ENCODE peak calls at places on chromosomes 16 and 17, in eight cellular contexts. One of them, this sample, is unnamed.
A peak's percentile ranks its signal among the peaks of the same experiment; 100 is the strongest.

GRCh38 chr17:44170499-44171201 is at the start of gene ASB16:
- DNase-seq in cardiac muscle cell: no peak
- DNase-seq in thoracic aorta: no peak
- DNase-seq in effector memory CD4-positive, alpha-beta T cell: no peak
- DNase-seq in left lung: no peak
- DNase-seq in choroid plexus epithelial cell: peak; percentile 67
- DNase-seq in GM23338: peak; percentile 53
- DNase-seq in AG10803: peak; percentile 25
- DNase-seq in this sample: no peak

GRCh38 chr16:76970087-76970744 is 220.8 kb upstream of the MON1B start:
- DNase-seq in cardiac muscle cell: peak; percentile 22
- DNase-seq in thoracic aorta: no peak
- DNase-seq in effector memory CD4-positive, alpha-beta T cell: no peak
- DNase-seq in left lung: no peak
- DNase-seq in choroid plexus epithelial cell: peak; percentile 4
- DNase-seq in GM23338: no peak
- DNase-seq in AG10803: no peak
- DNase-seq in this sample: no peak

GRCh38 chr17:8851600-8851999 is 15.9 kb downstream of the PIK3R6 start:
- DNase-seq in cardiac muscle cell: no peak
- DNase-seq in thoracic aorta: no peak
- DNase-seq in effector memory CD4-positive, alpha-beta T cell: no peak
- DNase-seq in left lung: no peak
- DNase-seq in choroid plexus epithelial cell: no peak
- DNase-seq in GM23338: no peak
- DNase-seq in AG10803: no peak
- DNase-seq in this sample: no peak

GRCh38 chr17:63412234-63412633 is 33.9 kb downstream of the CYB561 start:
- DNase-seq in cardiac muscle cell: no peak
- DNase-seq in thoracic aorta: no peak
- DNase-seq in effector memory CD4-positive, alpha-beta T cell: no peak
- DNase-seq in left lung: no peak
- DNase-seq in choroid plexus epithelial cell: no peak
- DNase-seq in GM23338: no peak
- DNase-seq in AG10803: no peak
- DNase-seq in this sample: no peak

GRCh38 chr17:31490991-31491793 is 99.7 kb downstream of the RAB11FIP4 start:
- DNase-seq in cardiac muscle cell: no peak
- DNase-seq in thoracic aorta: no peak
- DNase-seq in effector memory CD4-positive, alpha-beta T cell: no peak
- DNase-seq in left lung: no peak
- DNase-seq in choroid plexus epithelial cell: no peak
- DNase-seq in GM23338: no peak
- DNase-seq in AG10803: no peak
- DNase-seq in this sample: no peak

GRCh38 chr17:4672055-4672630 is 30.7 kb upstream of the ALOX15 start:
- DNase-seq in cardiac muscle cell: no peak
- DNase-seq in thoracic aorta: no peak
- DNase-seq in effector memory CD4-positive, alpha-beta T cell: no peak
- DNase-seq in left lung: no peak
- DNase-seq in choroid plexus epithelial cell: no peak
- DNase-seq in GM23338: no peak
- DNase-seq in AG10803: no peak
- DNase-seq in this sample: no peak

GRCh38 chr16:50438041-50438437 is 69.3 kb upstream of the BRD7 start:
- DNase-seq in cardiac muscle cell: no peak
- DNase-seq in thoracic aorta: no peak
- DNase-seq in effector memory CD4-positive, alpha-beta T cell: no peak
- DNase-seq in left lung: no peak
- DNase-seq in choroid plexus epithelial cell: no peak
- DNase-seq in GM23338: no peak
- DNase-seq in AG10803: no peak
- DNase-seq in this sample: peak; percentile 69

GRCh38 chr16:66906916-66907836 is 11.5 kb downstream of the CDH16 start:
- DNase-seq in cardiac muscle cell: no peak
- DNase-seq in thoracic aorta: no peak
- DNase-seq in effector memory CD4-positive, alpha-beta T cell: no peak
- DNase-seq in left lung: no peak
- DNase-seq in choroid plexus epithelial cell: no peak
- DNase-seq in GM23338: no peak
- DNase-seq in AG10803: no peak
- DNase-seq in this sample: no peak

GRCh38 chr17:71438631-71439146 is 682.1 kb upstream of the SOX9 start:
- DNase-seq in cardiac muscle cell: peak; percentile 80
- DNase-seq in thoracic aorta: no peak
- DNase-seq in effector memory CD4-positive, alpha-beta T cell: no peak
- DNase-seq in left lung: peak; percentile 41
- DNase-seq in choroid plexus epithelial cell: peak; percentile 94
- DNase-seq in GM23338: no peak
- DNase-seq in AG10803: peak; percentile 93
- DNase-seq in this sample: no peak

GRCh38 chr17:72126575-72127486 is 6.0 kb downstream of the SOX9 start:
- DNase-seq in cardiac muscle cell: peak; percentile 71
- DNase-seq in thoracic aorta: no peak
- DNase-seq in effector memory CD4-positive, alpha-beta T cell: no peak
- DNase-seq in left lung: no peak
- DNase-seq in choroid plexus epithelial cell: peak; percentile 42
- DNase-seq in GM23338: no peak
- DNase-seq in AG10803: peak; percentile 78
- DNase-seq in this sample: no peak

GRCh38 chr16:22070361-22071351 is 21.7 kb upstream of the VWA3A start:
- DNase-seq in cardiac muscle cell: peak; percentile 63
- DNase-seq in thoracic aorta: no peak
- DNase-seq in effector memory CD4-positive, alpha-beta T cell: no peak
- DNase-seq in left lung: no peak
- DNase-seq in choroid plexus epithelial cell: peak; percentile 10
- DNase-seq in GM23338: no peak
- DNase-seq in AG10803: peak; percentile 47
- DNase-seq in this sample: no peak

GRCh38 chr17:39791296-39791992 is 53.7 kb downstream of the GRB7 start:
- DNase-seq in cardiac muscle cell: no peak
- DNase-seq in thoracic aorta: no peak
- DNase-seq in effector memory CD4-positive, alpha-beta T cell: peak; percentile 24
- DNase-seq in left lung: no peak
- DNase-seq in choroid plexus epithelial cell: no peak
- DNase-seq in GM23338: peak; percentile 26
- DNase-seq in AG10803: no peak
- DNase-seq in this sample: no peak

GRCh38 chr16:68948230-68948910 is 105.0 kb downstream of the TANGO6 start:
- DNase-seq in cardiac muscle cell: no peak
- DNase-seq in thoracic aorta: no peak
- DNase-seq in effector memory CD4-positive, alpha-beta T cell: no peak
- DNase-seq in left lung: no peak
- DNase-seq in choroid plexus epithelial cell: no peak
- DNase-seq in GM23338: no peak
- DNase-seq in AG10803: peak; percentile 52
- DNase-seq in this sample: no peak

GRCh38 chr17:15463363-15463762 is 4.1 kb downstream of the CDRT4 start:
- DNase-seq in cardiac muscle cell: peak; percentile 77
- DNase-seq in thoracic aorta: no peak
- DNase-seq in effector memory CD4-positive, alpha-beta T cell: no peak
- DNase-seq in left lung: peak; percentile 44
- DNase-seq in choroid plexus epithelial cell: peak; percentile 71
- DNase-seq in GM23338: peak; percentile 68
- DNase-seq in AG10803: peak; percentile 87
- DNase-seq in this sample: peak; percentile 73

GRCh38 chr16:22075043-22075757 is 17.1 kb upstream of the VWA3A start:
- DNase-seq in cardiac muscle cell: no peak
- DNase-seq in thoracic aorta: no peak
- DNase-seq in effector memory CD4-positive, alpha-beta T cell: no peak
- DNase-seq in left lung: no peak
- DNase-seq in choroid plexus epithelial cell: peak; percentile 48
- DNase-seq in GM23338: no peak
- DNase-seq in AG10803: no peak
- DNase-seq in this sample: no peak

GRCh38 chr16:48576927-48577326 is 33.1 kb downstream of the N4BP1 start:
- DNase-seq in cardiac muscle cell: no peak
- DNase-seq in thoracic aorta: no peak
- DNase-seq in effector memory CD4-positive, alpha-beta T cell: no peak
- DNase-seq in left lung: no peak
- DNase-seq in choroid plexus epithelial cell: no peak
- DNase-seq in GM23338: no peak
- DNase-seq in AG10803: no peak
- DNase-seq in this sample: no peak

GRCh38 chr16:87831421-87832136 is 37.7 kb downstream of the SLC7A5 start:
- DNase-seq in cardiac muscle cell: no peak
- DNase-seq in thoracic aorta: no peak
- DNase-seq in effector memory CD4-positive, alpha-beta T cell: no peak
- DNase-seq in left lung: no peak
- DNase-seq in choroid plexus epithelial cell: no peak
- DNase-seq in GM23338: no peak
- DNase-seq in AG10803: no peak
- DNase-seq in this sample: no peak

GRCh38 chr17:10285896-10286295 is 86.9 kb downstream of the MYH13 start:
- DNase-seq in cardiac muscle cell: peak; percentile 51
- DNase-seq in thoracic aorta: no peak
- DNase-seq in effector memory CD4-positive, alpha-beta T cell: no peak
- DNase-seq in left lung: no peak
- DNase-seq in choroid plexus epithelial cell: no peak
- DNase-seq in GM23338: no peak
- DNase-seq in AG10803: no peak
- DNase-seq in this sample: no peak

GRCh38 chr17:2084766-2085647 is 30.1 kb downstream of the HIC1 start:
- DNase-seq in cardiac muscle cell: peak; percentile 93
- DNase-seq in thoracic aorta: no peak
- DNase-seq in effector memory CD4-positive, alpha-beta T cell: no peak
- DNase-seq in left lung: no peak
- DNase-seq in choroid plexus epithelial cell: peak; percentile 94
- DNase-seq in GM23338: no peak
- DNase-seq in AG10803: peak; percentile 97
- DNase-seq in this sample: peak; percentile 85

DNA sequence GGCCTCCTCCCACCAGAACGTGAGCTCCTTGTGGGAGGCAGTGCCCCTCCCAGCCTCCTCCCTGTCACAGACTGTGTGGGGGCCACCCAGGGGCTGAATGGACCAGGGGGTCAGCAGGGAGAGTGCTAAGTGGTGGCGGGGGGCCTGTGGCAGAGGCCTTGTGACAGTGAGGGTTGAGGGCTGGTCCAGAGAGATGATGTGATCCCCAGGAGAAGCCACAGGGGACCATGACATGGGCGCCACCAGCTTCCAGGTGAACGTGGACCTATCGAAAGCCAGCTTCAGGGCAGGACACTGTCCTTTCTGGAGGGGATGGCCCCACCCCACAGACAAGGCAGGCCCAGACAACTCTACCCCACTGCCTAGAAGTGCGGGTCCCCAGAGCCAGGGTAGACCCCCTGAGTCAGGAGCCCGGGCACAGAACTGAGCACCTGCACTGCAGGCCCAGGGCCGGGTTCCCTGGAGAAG is 3.1 kb downstream of the SPSB3 start:
- DNase-seq in cardiac muscle cell: no peak
- DNase-seq in thoracic aorta: no peak
- DNase-seq in effector memory CD4-positive, alpha-beta T cell: no peak
- DNase-seq in left lung: no peak
- DNase-seq in choroid plexus epithelial cell: no peak
- DNase-seq in GM23338: no peak
- DNase-seq in AG10803: no peak
- DNase-seq in this sample: no peak
- H3K4me3 ChIP-seq in cardiac muscle cell: no peak overlapping the region
- H3K4me3 ChIP-seq in thoracic aorta: no peak overlapping the region
- H3K4me3 ChIP-seq in effector memory CD4-positive, alpha-beta T cell: no peak overlapping the region
- H3K4me3 ChIP-seq in left lung: no peak overlapping the region
- H3K4me3 ChIP-seq in choroid plexus epithelial cell: no peak overlapping the region
- H3K4me3 ChIP-seq in GM23338: no peak overlapping the region
- H3K4me3 ChIP-seq in AG10803: no peak overlapping the region
- H3K4me3 ChIP-seq in this sample: no peak overlapping the region

DNA sequence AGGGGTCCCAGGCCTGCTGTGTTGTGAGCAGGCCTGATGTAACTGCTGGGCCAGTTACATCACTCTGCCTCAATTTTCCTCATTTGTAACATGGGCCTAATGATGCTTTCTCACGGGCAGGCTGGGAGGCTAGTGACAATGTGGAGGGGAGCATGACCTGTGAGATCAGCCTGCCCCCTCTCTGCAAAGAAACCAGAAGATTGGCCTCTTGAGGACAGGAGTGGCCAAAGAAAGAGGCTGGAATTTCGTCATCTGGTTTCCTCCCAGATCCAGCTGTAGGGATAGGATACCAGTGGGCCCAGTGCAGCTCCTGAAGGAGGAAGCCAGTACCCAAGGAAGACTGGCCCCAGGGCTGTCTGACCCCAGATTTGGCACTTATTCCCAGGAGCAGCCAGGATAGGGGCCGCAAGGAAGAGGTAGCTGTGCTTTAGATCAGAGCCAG is 615 bp upstream of the SREBF1 start:
- DNase-seq in cardiac muscle cell: peak; percentile 90
- DNase-seq in thoracic aorta: no peak
- DNase-seq in effector memory CD4-positive, alpha-beta T cell: no peak
- DNase-seq in left lung: no peak
- DNase-seq in choroid plexus epithelial cell: peak; percentile 80
- DNase-seq in GM23338: peak; percentile 75
- DNase-seq in AG10803: peak; percentile 88
- DNase-seq in this sample: no peak
- H3K4me3 ChIP-seq in cardiac muscle cell: peak overlapping the region; percentile 41
- H3K4me3 ChIP-seq in thoracic aorta: peak overlapping the region; percentile 97
- H3K4me3 ChIP-seq in effector memory CD4-positive, alpha-beta T cell: peak overlapping the region; percentile 77
- H3K4me3 ChIP-seq in left lung: peak overlapping the region; percentile 90
- H3K4me3 ChIP-seq in choroid plexus epithelial cell: peak overlapping the region; percentile 97
- H3K4me3 ChIP-seq in GM23338: peak overlapping the region; percentile 97
- H3K4me3 ChIP-seq in AG10803: peak overlapping the region; percentile 80
- H3K4me3 ChIP-seq in this sample: peak overlapping the region; percentile 73

GRCh38 chr17:58527306-58527705 is 12.9 kb upstream of the MTMR4 start:
- DNase-seq in cardiac muscle cell: no peak
- DNase-seq in thoracic aorta: no peak
- DNase-seq in effector memory CD4-positive, alpha-beta T cell: no peak
- DNase-seq in left lung: no peak
- DNase-seq in choroid plexus epithelial cell: no peak
- DNase-seq in GM23338: peak; percentile 40
- DNase-seq in AG10803: no peak
- DNase-seq in this sample: no peak
- H3K4me3 ChIP-seq in cardiac muscle cell: no peak overlapping the region
- H3K4me3 ChIP-seq in thoracic aorta: no peak overlapping the region
- H3K4me3 ChIP-seq in effector memory CD4-positive, alpha-beta T cell: no peak overlapping the region
- H3K4me3 ChIP-seq in left lung: no peak overlapping the region
- H3K4me3 ChIP-seq in choroid plexus epithelial cell: no peak overlapping the region
- H3K4me3 ChIP-seq in GM23338: no peak overlapping the region
- H3K4me3 ChIP-seq in AG10803: no peak overlapping the region
- H3K4me3 ChIP-seq in this sample: no peak overlapping the region

DNA sequence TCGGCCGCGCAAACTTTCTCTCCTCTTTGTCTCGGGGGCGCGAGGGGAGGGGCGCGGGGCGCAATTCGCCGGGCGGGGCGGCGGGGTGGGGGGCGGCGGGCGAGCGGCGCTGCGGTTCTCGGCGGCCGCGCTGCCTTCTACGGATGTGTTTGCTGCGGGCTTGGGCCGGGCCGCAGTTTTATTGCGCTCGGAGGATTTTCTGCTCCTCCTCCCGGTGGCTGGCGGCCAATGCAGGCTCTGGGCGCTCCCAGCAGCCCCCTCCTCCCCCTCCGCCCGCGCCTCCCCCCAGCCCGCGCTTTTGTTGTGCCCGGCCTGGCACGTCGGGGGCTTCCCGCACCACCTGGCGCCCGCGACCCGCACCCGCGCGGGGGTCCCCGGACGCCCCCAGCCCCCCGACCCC is at the start of gene TIMP2:
- DNase-seq in cardiac muscle cell: peak; percentile 91
- DNase-seq in thoracic aorta: peak; percentile 49
- DNase-seq in effector memory CD4-positive, alpha-beta T cell: peak; percentile 54
- DNase-seq in left lung: peak; percentile 90
- DNase-seq in choroid plexus epithelial cell: peak; percentile 90
- DNase-seq in GM23338: peak; percentile 91
- DNase-seq in AG10803: peak; percentile 83
- DNase-seq in this sample: peak; percentile 93
- H3K4me3 ChIP-seq in cardiac muscle cell: peak within 1 kb of the TSS; percentile 73
- H3K4me3 ChIP-seq in thoracic aorta: peak within 1 kb of the TSS; percentile 94
- H3K4me3 ChIP-seq in effector memory CD4-positive, alpha-beta T cell: peak within 1 kb of the TSS; percentile 55
- H3K4me3 ChIP-seq in left lung: peak within 1 kb of the TSS; percentile 72
- H3K4me3 ChIP-seq in choroid plexus epithelial cell: peak within 1 kb of the TSS; percentile 79
- H3K4me3 ChIP-seq in GM23338: peak within 1 kb of the TSS; percentile 82
- H3K4me3 ChIP-seq in AG10803: peak within 1 kb of the TSS; percentile 86
- H3K4me3 ChIP-seq in this sample: peak within 1 kb of the TSS; percentile 79

This sample was measured in suprapubic skin.